ENCODE peak calls at places on chromosomes 6 and 20, in five cellular contexts. L, P, M, O and G are unnamed samples.

GRCh38 chr20:51354769-51355319 is 187.7 kb downstream of the NFATC2 start:
- DNase-seq in M (no peak), L (no peak), O (no peak), P (no peak), G (no peak)

GRCh38 chr6:7138921-7139358 is 31.2 kb downstream of the RREB1 start:
- DNase-seq in M (no peak), L (peak), P (no peak), O (no peak), G (no peak)

GRCh38 chr20:39660251-39660650 is 698.1 kb downstream of the DHX35 start:
- DNase-seq in L (no peak), O (no peak), M (no peak), P (no peak), G (no peak)

GRCh38 chr6:100633096-100633766 is 168.5 kb upstream of the SIM1 start:
- DNase-seq in M (peak), O (no peak), L (no peak), P (no peak), G (no peak)

GRCh38 chr6:16804007-16804303 is 42.7 kb upstream of the ATXN1 start:
- DNase-seq in L (no peak), P (no peak), M (no peak), O (no peak), G (no peak)

GRCh38 chr6:179340-179950 is 112.8 kb upstream of the DUSP22 start:
- DNase-seq in M (no peak), P (no peak), L (no peak), O (no peak), G (no peak)

GRCh38 chr6:19968201-19968600 is 131.0 kb downstream of the ID4 start:
- DNase-seq in P (no peak), M (no peak), L (no peak), O (no peak), G (no peak)

GRCh38 chr6:135114355-135115145 is 59.9 kb upstream of the HBS1L start:
- DNase-seq in M (no peak), P (no peak), O (no peak), L (no peak), G (no peak)

GRCh38 chr6:161242779-161243693 is 30.8 kb downstream of the AGPAT4 start:
- DNase-seq in P (no peak), L (peak), M (no peak), O (no peak), G (peak)

GRCh38 chr20:43702502-43702901 is 24.3 kb downstream of the GTSF1L start:
- DNase-seq in M (no peak), O (no peak), L (no peak), P (no peak), G (no peak)

GRCh38 chr6:46172176-46172575 is 1.4 kb upstream of the ENPP5 start:
- DNase-seq in P (no peak), L (no peak), M (no peak), O (no peak), G (no peak)

GRCh38 chr6:21143651-21144050 is 449.9 kb upstream of the SOX4 start:
- DNase-seq in M (no peak), O (no peak), L (no peak), P (no peak), G (no peak)

GRCh38 chr20:52247548-52247947 is 56.0 kb upstream of the ZFP64 start:
- DNase-seq in L (no peak), P (no peak), M (no peak), O (no peak), G (no peak)

GRCh38 chr6:21325201-21325856 is 268.2 kb upstream of the SOX4 start:
- DNase-seq in O (no peak), L (no peak), P (no peak), M (no peak), G (no peak)

GRCh38 chr6:131532476-131533108 is 40.4 kb upstream of the ARG1 start:
- DNase-seq in M (no peak), O (peak), P (peak), L (no peak), G (no peak)

GRCh38 chr20:1456300-1456699 is 10.3 kb downstream of the NSFL1C start:
- DNase-seq in P (no peak), O (no peak), M (no peak), L (no peak), G (no peak)

GRCh38 chr6:136803589-136803988 is 11.3 kb upstream of the MAP3K5 start:
- DNase-seq in O (no peak), L (no peak), M (no peak), P (no peak), G (no peak)

GRCh38 chr20:25067102-25067987 is 9.4 kb upstream of the ACSS1 start:
- DNase-seq in L (peak), P (no peak), M (no peak), O (no peak), G (no peak)

GRCh38 chr6:77015350-77015749 is 447.9 kb downstream of the HTR1B start:
- DNase-seq in O (no peak), M (no peak), P (no peak), L (no peak), G (no peak)

GRCh38 chr6:54426995-54427394 is 118.8 kb downstream of the TINAG start:
- DNase-seq in O (no peak), P (no peak), L (no peak), M (no peak), G (no peak)

GRCh38 chr6:5125152-5126006 is 40.2 kb downstream of the PPP1R3G start:
- DNase-seq in O (no peak), P (no peak), L (no peak), M (peak), G (no peak)

GRCh38 chr20:17939622-17940446 is 28.8 kb downstream of the SNX5 start:
- DNase-seq in O (no peak), P (no peak), L (no peak), M (no peak), G (peak)

GRCh38 chr6:156449569-156449968 is 327.6 kb upstream of the ARID1B start:
- DNase-seq in O (no peak), P (no peak), L (no peak), M (no peak), G (no peak)

GRCh38 chr6:16769131-16769985 is 8.1 kb upstream of the ATXN1 start:
- DNase-seq in P (peak), M (peak), L (no peak), O (peak), G (no peak)

GRCh38 chr6:24603241-24603640 is 42.8 kb downstream of the KIAA0319 start:
- DNase-seq in P (no peak), O (no peak), L (no peak), M (no peak), G (no peak)

GRCh38 chr20:40754372-40754943 is 65.4 kb upstream of the MAFB start:
- DNase-seq in O (no peak), P (no peak), L (no peak), M (no peak), G (no peak)

GRCh38 chr6:147322299-147323162 is 118.3 kb downstream of the STXBP5 start:
- DNase-seq in P (no peak), O (peak), L (no peak), M (peak), G (no peak)

GRCh38 chr6:44079672-44080071 is 47.6 kb downstream of the MRPL14 start:
- DNase-seq in M (no peak), P (no peak), O (no peak), L (no peak), G (no peak)

GRCh38 chr6:47363736-47364135 is 54.0 kb upstream of the TNFRSF21 start:
- DNase-seq in L (no peak), M (no peak), O (no peak), P (no peak), G (no peak)

GRCh38 chr6:22470454-22471368 is 98.7 kb upstream of the HDGFL1 start:
- DNase-seq in L (no peak), O (no peak), M (peak), P (no peak), G (no peak)

GRCh38 chr6:147578883-147579282 is 70.4 kb downstream of the SAMD5 start:
- DNase-seq in M (no peak), O (no peak), P (no peak), L (no peak), G (no peak)

GRCh38 chr6:91358986-91359385 is 772.1 kb upstream of the MAP3K7 start:
- DNase-seq in P (no peak), L (no peak), M (no peak), O (no peak), G (no peak)

GRCh38 chr20:1415667-1416468 is 23.0 kb upstream of the FKBP1A start:
- DNase-seq in P (no peak), O (no peak), M (peak), L (no peak), G (no peak)

GRCh38 chr6:24797596-24798216 is 1.0 kb downstream of the ARMH2 start:
- DNase-seq in M (no peak), L (no peak), P (no peak), O (no peak), G (no peak)